ENCODE peak calls at places on chromosomes 12 and 14, in four cellular contexts. X is MM.1S, Q is thoracic aorta, A is heart left ventricle. U is an unnamed sample.
A peak's percentile ranks its signal among the peaks of the same experiment; 100 is the strongest.

GRCh38 chr12:34203866-34204620 is 181.7 kb downstream of the ALG10 start:
- DNase-seq in A (no peak), Q (no peak), X (no peak), U (no peak)

GRCh38 chr12:124915249-124916236 is 1.1 kb upstream of the UBC start:
- DNase-seq in A (peak; percentile 70), X (peak; percentile 45), Q (no peak), U (peak; percentile 36)

GRCh38 chr14:78316058-78316457 is 145.9 kb downstream of the NRXN3 start:
- DNase-seq in Q (no peak), X (no peak), A (no peak), U (no peak)

GRCh38 chr12:116524964-116525379 is 34.2 kb upstream of the MAP1LC3B2 start:
- DNase-seq in Q (no peak), X (no peak), A (no peak), U (no peak)

GRCh38 chr14:97185186-97185585 is 388.0 kb downstream of the VRK1 start:
- DNase-seq in X (no peak), A (no peak), Q (no peak), U (no peak)

GRCh38 chr14:106528717-106529116 is 1002.3 kb downstream of the TMEM121 start:
- DNase-seq in X (no peak), Q (no peak), A (no peak), U (no peak)

GRCh38 chr12:32768518-32768917 is 12.8 kb upstream of the YARS2 start:
- DNase-seq in X (no peak), A (no peak), Q (no peak), U (no peak)

GRCh38 chr12:6563448-6564050 is 4.5 kb downstream of the NOP2 start:
- DNase-seq in X (peak; percentile 28), Q (no peak), A (peak; percentile 47), U (peak; percentile 60)

GRCh38 chr12:88579941-88580871 is at the start of gene KITLG:
- DNase-seq in X (peak; percentile 70), Q (peak; percentile 16), A (peak; percentile 86), U (peak; percentile 91)

GRCh38 chr14:63616015-63616414 is 25.7 kb downstream of the WDR89 start:
- DNase-seq in X (no peak), A (no peak), Q (no peak), U (peak; percentile 36)

GRCh38 chr14:89121961-89122675 is 294.9 kb downstream of the FOXN3 start:
- DNase-seq in A (no peak), Q (no peak), X (no peak), U (no peak)

GRCh38 chr12:7042847-7043246 is 17.7 kb upstream of the C1S start:
- DNase-seq in X (no peak), A (no peak), Q (no peak), U (peak; percentile 70)

GRCh38 chr12:103769240-103769945 is 71.6 kb downstream of the NT5DC3 start:
- DNase-seq in Q (no peak), A (no peak), X (no peak), U (no peak)

GRCh38 chr14:69574266-69574953 is at the start of gene CCDC177:
- DNase-seq in A (no peak), X (peak; percentile 50), Q (no peak), U (peak; percentile 68)

GRCh38 chr14:74281069-74281468 is 21.7 kb downstream of the ABCD4 start:
- DNase-seq in X (no peak), A (no peak), Q (no peak), U (no peak)

GRCh38 chr12:128190614-128191013 is 76.4 kb upstream of the TMEM132C start:
- DNase-seq in Q (no peak), X (no peak), A (no peak), U (no peak)

GRCh38 chr12:108567974-108568652 is 5.7 kb downstream of the ISCU start:
- DNase-seq in X (peak; percentile 77), Q (no peak), A (no peak), U (no peak)

GRCh38 chr12:119334459-119335170 is at the start of gene CCDC60:
- DNase-seq in Q (no peak), X (no peak), A (no peak), U (no peak)

GRCh38 chr12:72141381-72141780 is 130.8 kb upstream of the TRHDE start:
- DNase-seq in X (peak; percentile 81), A (no peak), Q (no peak), U (peak; percentile 1)
- TF ChIP-seq CTCF in X (peak; percentile 36), A (no peak), Q (no peak), U (no peak)

GRCh38 chr12:114744285-114744684 is 60.3 kb upstream of the TBX3 start:
- DNase-seq in X (no peak), Q (no peak), A (no peak), U (no peak)
- H3K4me3 ChIP-seq in X (no peak overlapping the region), Q (no peak overlapping the region), A (no peak overlapping the region), U (no peak overlapping the region)

GRCh38 chr14:46048127-46048526 is 603.5 kb downstream of the RPL10L start:
- DNase-seq in Q (no peak), A (no peak), X (no peak), U (no peak)
- TF ChIP-seq CTCF in Q (no peak), A (no peak), X (peak; percentile 40), U (no peak)

GRCh38 chr14:54709867-54710266 is 142.9 kb downstream of the SAMD4A start:
- DNase-seq in A (no peak), X (no peak), Q (no peak), U (no peak)

GRCh38 chr14:54713364-54713763 is 146.4 kb downstream of the SAMD4A start:
- DNase-seq in X (no peak), Q (no peak), A (no peak), U (peak; percentile 35)

GRCh38 chr14:54711312-54711711 is 144.4 kb downstream of the SAMD4A start:
- DNase-seq in X (no peak), A (no peak), Q (no peak), U (no peak)

GRCh38 chr14:54711812-54712211 is 144.9 kb downstream of the SAMD4A start:
- DNase-seq in Q (no peak), A (no peak), X (no peak), U (no peak)

DNA sequence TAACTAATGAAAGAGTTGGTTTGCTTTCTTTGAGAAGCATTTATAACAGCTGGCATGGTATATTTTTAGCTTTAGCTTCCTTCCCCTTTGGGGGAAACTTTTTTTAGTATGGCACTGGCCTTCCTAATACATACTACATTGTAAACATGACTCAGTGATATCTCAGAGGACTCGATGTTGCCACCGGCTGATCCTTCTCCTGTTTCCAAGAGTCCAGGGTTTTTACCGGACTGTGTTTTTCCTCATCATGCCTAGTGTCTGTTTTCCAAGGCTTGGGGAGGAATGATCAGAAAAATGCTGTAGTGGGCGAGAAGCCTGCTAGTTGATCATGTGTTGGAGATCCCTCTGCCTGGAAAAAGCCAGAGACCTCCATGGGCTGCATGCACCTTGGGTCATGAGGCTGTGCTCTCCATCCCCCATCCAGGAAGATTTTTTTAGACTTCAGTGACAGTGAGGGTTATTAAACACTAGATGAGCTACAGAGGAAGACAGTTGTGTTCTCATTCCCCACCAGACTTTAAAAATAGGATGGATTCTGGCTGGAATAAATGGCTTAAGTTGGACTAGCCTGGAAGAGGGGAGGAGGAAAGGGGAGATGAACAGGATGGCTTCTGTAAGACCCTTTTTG is 145.6 kb downstream of the SAMD4A start:
- DNase-seq in X (no peak), Q (no peak), A (no peak), U (peak; percentile 53)
- H3K4me3 ChIP-seq in X (no peak overlapping the region), Q (peak overlapping the region; percentile 44), A (no peak overlapping the region), U (no peak overlapping the region)

GRCh38 chr14:54565236-54566151 is 1.4 kb upstream of the SAMD4A start:
- DNase-seq in A (peak; percentile 95), X (peak; percentile 75), Q (peak; percentile 92), U (peak; percentile 87)
- TF ChIP-seq CTCF in A (peak; percentile 21), X (no peak), Q (peak; percentile 20), U (peak; percentile 2)

GRCh38 chr12:131131077-131131807 is 177.5 kb downstream of the ADGRD1 start:
- DNase-seq in Q (no peak), X (no peak), A (peak; percentile 12), U (no peak)

GRCh38 chr12:131130311-131130911 is 176.7 kb downstream of the ADGRD1 start:
- DNase-seq in A (peak; percentile 16), X (no peak), Q (no peak), U (no peak)

GRCh38 chr12:131126662-131127173 is 173.0 kb downstream of the ADGRD1 start:
- DNase-seq in Q (no peak), A (no peak), X (no peak), U (no peak)

GRCh38 chr12:131129839-131130238 is 176.1 kb downstream of the ADGRD1 start:
- DNase-seq in A (peak; percentile 6), Q (no peak), X (no peak), U (no peak)

GRCh38 chr12:131128556-131128955 is 174.8 kb downstream of the ADGRD1 start:
- DNase-seq in Q (no peak), X (no peak), A (peak; percentile 10), U (no peak)
- H3K4me3 ChIP-seq in Q (no peak overlapping the region), X (no peak overlapping the region), A (no peak overlapping the region), U (no peak overlapping the region)

GRCh38 chr14:72165151-72165715 is 233.0 kb downstream of the RGS6 start:
- DNase-seq in X (no peak), A (no peak), Q (no peak), U (no peak)

GRCh38 chr14:72169521-72169920 is 237.3 kb downstream of the RGS6 start:
- DNase-seq in A (no peak), Q (no peak), X (no peak), U (no peak)

DNA sequence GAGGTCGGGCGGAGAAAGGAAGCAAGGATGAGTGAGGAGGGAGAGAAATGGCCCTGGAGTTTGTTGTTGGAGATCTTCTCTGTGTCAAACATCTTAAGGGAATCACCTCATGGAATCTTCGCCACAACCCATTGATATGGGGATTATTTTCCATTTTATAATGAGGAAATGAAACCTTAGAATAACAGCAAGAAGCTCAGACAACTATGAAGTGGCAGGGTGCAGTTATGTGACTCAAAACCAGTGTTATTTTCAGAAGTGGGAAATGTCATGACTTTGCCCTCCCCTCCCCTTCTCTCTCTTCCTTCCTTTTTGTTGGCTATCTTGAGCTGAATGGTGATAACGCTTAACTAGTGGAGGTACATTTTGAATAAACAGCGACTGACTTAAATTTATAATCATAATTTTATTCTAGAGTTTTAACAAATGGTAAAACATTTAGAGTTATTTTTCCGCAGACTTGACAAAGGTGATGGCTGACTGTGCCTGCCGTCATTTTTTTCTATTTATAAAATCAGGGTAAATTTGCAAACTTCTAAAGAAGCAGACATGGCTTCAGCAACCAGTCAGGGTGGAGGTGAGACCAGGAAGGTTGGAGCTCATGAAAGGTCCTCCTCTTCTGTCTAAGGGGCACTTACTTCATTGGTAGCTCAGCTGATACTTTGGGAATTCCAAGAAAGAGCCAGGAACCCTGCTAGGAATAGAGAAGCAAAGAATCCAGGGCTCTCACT is 232.4 kb downstream of the RGS6 start:
- DNase-seq in Q (no peak), X (no peak), A (no peak), U (no peak)
- TF ChIP-seq CTCF in Q (no peak), X (no peak), A (no peak), U (no peak)

DNA sequence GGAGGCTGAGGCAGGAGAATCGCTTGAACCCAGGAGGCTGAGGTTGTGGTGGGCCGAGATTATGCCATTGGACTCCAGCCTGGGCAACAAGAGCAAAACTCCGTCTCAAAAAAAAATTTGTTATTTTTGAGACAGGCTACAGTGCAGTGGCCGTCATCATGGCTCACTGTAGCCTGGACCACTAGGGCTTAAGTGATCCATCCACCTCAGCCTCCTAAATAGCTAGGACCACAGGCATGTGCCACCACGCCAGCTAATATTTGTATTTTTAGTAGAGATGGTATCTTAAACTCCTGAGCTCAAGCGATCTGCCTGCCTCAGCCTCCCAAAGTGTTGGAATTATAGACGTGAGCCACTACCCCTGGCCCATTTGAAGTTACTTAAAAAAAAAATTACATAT is 966 bp upstream of the PCBP2 start:
- DNase-seq in X (no peak), Q (no peak), A (no peak), U (no peak)
- H3K4me3 ChIP-seq in X (no peak overlapping the region), Q (no peak overlapping the region), A (no peak overlapping the region), U (no peak overlapping the region)

GRCh38 chr12:120628919-120629318 is 11.5 kb upstream of the CABP1 start:
- DNase-seq in Q (no peak), A (no peak), X (no peak), U (no peak)
- TF ChIP-seq CTCF in Q (no peak), A (no peak), X (no peak), U (peak; percentile 30)

GRCh38 chr12:123591702-123592481 is 7.5 kb downstream of the TMED2 start:
- DNase-seq in A (no peak), X (no peak), Q (no peak), U (peak; percentile 92)
- H3K4me3 ChIP-seq in A (no peak overlapping the region), X (no peak overlapping the region), Q (no peak overlapping the region), U (no peak overlapping the region)